ENCODE peak calls at places on chromosomes 6 and 20, in six cellular contexts. G, K, S, P, L and V are unnamed samples.
A peak's percentile ranks its signal among the peaks of the same experiment; 100 is the strongest.

GRCh38 chr20:45229264-45230056 is 8.3 kb downstream of the SEMG2 start:
- DNase-seq in G (peak; percentile 92), K (no peak), S (no peak), P (peak; percentile 45), L (no peak), V (peak; percentile 87)

GRCh38 chr6:41709375-41709774 is 26.0 kb downstream of the TFEB start:
- DNase-seq in G (no peak), K (no peak), S (no peak), P (no peak), L (no peak), V (no peak)

GRCh38 chr6:20868397-20869185 is 334.3 kb downstream of the CDKAL1 start:
- DNase-seq in G (peak; percentile 80), K (peak; percentile 86), S (peak; percentile 46), P (no peak), L (no peak), V (peak; percentile 48)

GRCh38 chr6:158911746-158912158 is 88.2 kb downstream of the RSPH3 start:
- DNase-seq in G (no peak), K (no peak), S (no peak), P (no peak), L (no peak), V (no peak)

GRCh38 chr20:39993737-39994136 is 695.3 kb downstream of the MAFB start:
- DNase-seq in G (no peak), K (peak; percentile 49), S (no peak), P (no peak), L (no peak), V (no peak)

GRCh38 chr6:90068264-90068663 is 174.0 kb downstream of the GJA10 start:
- DNase-seq in G (no peak), K (no peak), S (no peak), P (peak; percentile 69), L (no peak), V (no peak)

GRCh38 chr6:84220809-84221409 is 6.5 kb downstream of the CEP162 start:
- DNase-seq in G (no peak), K (peak; percentile 8), S (no peak), P (peak; percentile 49), L (no peak), V (no peak)

GRCh38 chr20:53081916-53082863 is 110.0 kb downstream of the TSHZ2 start:
- DNase-seq in G (no peak), K (no peak), S (no peak), P (no peak), L (no peak), V (no peak)

GRCh38 chr6:138765896-138766487 is 7.6 kb upstream of the CCDC28A start:
- DNase-seq in G (no peak), K (peak; percentile 52), S (peak; percentile 8), P (peak; percentile 63), L (peak; percentile 22), V (no peak)

GRCh38 chr20:19692685-19693119 is 65.4 kb upstream of the RIN2 start:
- DNase-seq in G (peak; percentile 87), K (no peak), S (no peak), P (peak; percentile 58), L (peak; percentile 53), V (peak; percentile 58)

GRCh38 chr6:40778918-40779317 is 191.8 kb upstream of the LRFN2 start:
- DNase-seq in G (no peak), K (no peak), S (no peak), P (peak; percentile 15), L (no peak), V (no peak)

GRCh38 chr6:29792123-29793035 is 35.2 kb upstream of the HLA-G start:
- DNase-seq in G (peak; percentile 90), K (no peak), S (no peak), P (no peak), L (no peak), V (peak; percentile 79)

GRCh38 chr6:165042912-165043311 is 266.5 kb downstream of the C6orf118 start:
- DNase-seq in G (peak; percentile 86), K (no peak), S (no peak), P (no peak), L (no peak), V (peak; percentile 59)

GRCh38 chr6:103047567-103047966 is 1654.1 kb downstream of the GRIK2 start:
- DNase-seq in G (no peak), K (no peak), S (no peak), P (no peak), L (no peak), V (no peak)

GRCh38 chr20:51021067-51022025 is 1.6 kb downstream of the KCNG1 start:
- DNase-seq in G (peak; percentile 69), K (no peak), S (no peak), P (peak; percentile 63), L (no peak), V (no peak)

GRCh38 chr6:109897025-109897424 is 81.1 kb upstream of the GPR6 start:
- DNase-seq in G (no peak), K (no peak), S (no peak), P (no peak), L (no peak), V (no peak)

GRCh38 chr6:21752054-21752811 is 158.7 kb downstream of the SOX4 start:
- DNase-seq in G (no peak), K (no peak), S (no peak), P (peak; percentile 49), L (no peak), V (no peak)

GRCh38 chr6:133964052-133964451 is 11.0 kb downstream of the TBPL1 start:
- DNase-seq in G (no peak), K (no peak), S (no peak), P (peak; percentile 84), L (no peak), V (no peak)

GRCh38 chr6:26412954-26413353 is 10.9 kb downstream of the BTN3A1 start:
- DNase-seq in G (no peak), K (no peak), S (no peak), P (no peak), L (no peak), V (no peak)

GRCh38 chr6:21005816-21006553 is 471.7 kb downstream of the CDKAL1 start:
- DNase-seq in G (no peak), K (no peak), S (no peak), P (peak; percentile 95), L (peak; percentile 86), V (no peak)

GRCh38 chr6:73951186-73951585 is 255.2 kb downstream of the CD109 start:
- DNase-seq in G (no peak), K (no peak), S (no peak), P (no peak), L (no peak), V (no peak)

GRCh38 chr20:44141873-44142272 is 45.1 kb downstream of the JPH2 start:
- DNase-seq in G (no peak), K (no peak), S (no peak), P (no peak), L (no peak), V (no peak)

GRCh38 chr6:38688579-38689087 is 14.3 kb downstream of the GLO1 start:
- DNase-seq in G (peak; percentile 61), K (no peak), S (no peak), P (no peak), L (no peak), V (no peak)

GRCh38 chr20:24782801-24783630 is 166.1 kb upstream of the CST7 start:
- DNase-seq in G (peak; percentile 65), K (no peak), S (no peak), P (no peak), L (no peak), V (peak; percentile 41)

GRCh38 chr6:111667921-111668320 is 62.2 kb upstream of the TRAF3IP2 start:
- DNase-seq in G (no peak), K (no peak), S (peak; percentile 24), P (no peak), L (no peak), V (no peak)

GRCh38 chr20:62995898-62996595 is 10.7 kb downstream of the BHLHE23 start:
- DNase-seq in G (no peak), K (no peak), S (no peak), P (no peak), L (no peak), V (no peak)

GRCh38 chr6:69729870-69730449 is 66.8 kb downstream of the LMBRD1 start:
- DNase-seq in G (no peak), K (peak; percentile 47), S (no peak), P (peak; percentile 22), L (peak; percentile 4), V (no peak)

GRCh38 chr6:133230022-133230421 is 11.1 kb upstream of the EYA4 start:
- DNase-seq in G (no peak), K (no peak), S (no peak), P (no peak), L (no peak), V (no peak)

GRCh38 chr6:150865043-150865405 is 478 bp upstream of the MTHFD1L start:
- DNase-seq in G (no peak), K (no peak), S (no peak), P (peak; percentile 10), L (no peak), V (no peak)

GRCh38 chr6:108944707-108945685 is 96.8 kb downstream of the ARMC2 start:
- DNase-seq in G (no peak), K (peak; percentile 93), S (no peak), P (peak; percentile 83), L (no peak), V (no peak)

GRCh38 chr20:34954905-34955231 is 738 bp downstream of the GSS start:
- DNase-seq in G (peak; percentile 67), K (no peak), S (no peak), P (peak; percentile 78), L (no peak), V (no peak)

GRCh38 chr6:107786709-107787588 is 37.2 kb downstream of the SCML4 start:
- DNase-seq in G (peak; percentile 27), K (no peak), S (peak; percentile 3), P (no peak), L (no peak), V (no peak)

GRCh38 chr6:43768983-43769525 is 957 bp upstream of the VEGFA start:
- DNase-seq in G (no peak), K (no peak), S (no peak), P (peak; percentile 58), L (no peak), V (no peak)

GRCh38 chr6:44044154-44044539 is 83.1 kb downstream of the MRPL14 start:
- DNase-seq in G (no peak), K (no peak), S (no peak), P (peak; percentile 43), L (no peak), V (no peak)

GRCh38 chr20:57659131-57659788 is 39.0 kb upstream of the ZBP1 start:
- DNase-seq in G (peak; percentile 34), K (no peak), S (no peak), P (no peak), L (no peak), V (peak; percentile 24)

GRCh38 chr6:52317841-52318581 is 33.5 kb upstream of the MCM3 start:
- DNase-seq in G (no peak), K (no peak), S (no peak), P (peak; percentile 70), L (no peak), V (no peak)

GRCh38 chr6:147873826-147874225 is 365.3 kb downstream of the SAMD5 start:
- DNase-seq in G (no peak), K (no peak), S (no peak), P (no peak), L (no peak), V (no peak)

GRCh38 chr20:34716921-34717229 is 12.7 kb downstream of the TP53INP2 start:
- DNase-seq in G (no peak), K (no peak), S (no peak), P (no peak), L (no peak), V (no peak)